ENCODE peak calls at places on chromosomes 4 and X, in four cellular contexts. K is pancreas, Y is AG04450, G is IMR-90. O is an unnamed sample.

GRCh38 chrX:130075768-130076167 is 34.5 kb downstream of the ELF4 start:
- DNase-seq in Y (no peak), G (no peak), K (no peak), O (no peak)

GRCh38 chrX:131837325-131837724 is 185.8 kb upstream of the STK26 start:
- DNase-seq in K (no peak), Y (no peak), G (no peak), O (no peak)

GRCh38 chr4:476501-476900 is 22.5 kb downstream of the ZNF721 start:
- DNase-seq in K (no peak), Y (no peak), G (peak), O (peak)

GRCh38 chrX:9537781-9538180 is 72.9 kb downstream of the TBL1X start:
- DNase-seq in Y (no peak), G (no peak), K (no peak), O (no peak)

GRCh38 chrX:15512401-15512965 is 11.9 kb downstream of the BMX start:
- DNase-seq in K (no peak), Y (no peak), G (peak), O (no peak)

GRCh38 chr4:187309456-187309855 is 585.8 kb upstream of the FAT1 start:
- DNase-seq in Y (peak), G (peak), K (no peak), O (peak)

GRCh38 chr4:138910201-138910913 is 105.2 kb upstream of the NOCT start:
- DNase-seq in Y (peak), K (peak), G (peak), O (peak)

GRCh38 chr4:41061482-41062185 is 152.7 kb downstream of the APBB2 start:
- DNase-seq in G (peak), K (no peak), Y (no peak), O (peak)

GRCh38 chr4:42282081-42282901 is 115.0 kb upstream of the SHISA3 start:
- DNase-seq in Y (peak), K (peak), G (peak), O (peak)

GRCh38 chr4:30818541-30818940 is 98.4 kb downstream of the PCDH7 start:
- DNase-seq in K (no peak), G (no peak), Y (no peak), O (no peak)

GRCh38 chr4:1598206-1598605 is 85.9 kb downstream of the FAM53A start:
- DNase-seq in G (no peak), Y (no peak), K (no peak), O (no peak)

GRCh38 chr4:86961103-86961502 is 26.3 kb downstream of the AFF1 start:
- DNase-seq in G (no peak), Y (no peak), K (no peak), O (no peak)

GRCh38 chrX:40167240-40168182 is 69.8 kb upstream of the BCOR start:
- DNase-seq in Y (no peak), G (no peak), K (peak), O (no peak)
- H3K4me3 ChIP-seq in Y (no peak), G (no peak), K (no peak), O (peak)

DNA sequence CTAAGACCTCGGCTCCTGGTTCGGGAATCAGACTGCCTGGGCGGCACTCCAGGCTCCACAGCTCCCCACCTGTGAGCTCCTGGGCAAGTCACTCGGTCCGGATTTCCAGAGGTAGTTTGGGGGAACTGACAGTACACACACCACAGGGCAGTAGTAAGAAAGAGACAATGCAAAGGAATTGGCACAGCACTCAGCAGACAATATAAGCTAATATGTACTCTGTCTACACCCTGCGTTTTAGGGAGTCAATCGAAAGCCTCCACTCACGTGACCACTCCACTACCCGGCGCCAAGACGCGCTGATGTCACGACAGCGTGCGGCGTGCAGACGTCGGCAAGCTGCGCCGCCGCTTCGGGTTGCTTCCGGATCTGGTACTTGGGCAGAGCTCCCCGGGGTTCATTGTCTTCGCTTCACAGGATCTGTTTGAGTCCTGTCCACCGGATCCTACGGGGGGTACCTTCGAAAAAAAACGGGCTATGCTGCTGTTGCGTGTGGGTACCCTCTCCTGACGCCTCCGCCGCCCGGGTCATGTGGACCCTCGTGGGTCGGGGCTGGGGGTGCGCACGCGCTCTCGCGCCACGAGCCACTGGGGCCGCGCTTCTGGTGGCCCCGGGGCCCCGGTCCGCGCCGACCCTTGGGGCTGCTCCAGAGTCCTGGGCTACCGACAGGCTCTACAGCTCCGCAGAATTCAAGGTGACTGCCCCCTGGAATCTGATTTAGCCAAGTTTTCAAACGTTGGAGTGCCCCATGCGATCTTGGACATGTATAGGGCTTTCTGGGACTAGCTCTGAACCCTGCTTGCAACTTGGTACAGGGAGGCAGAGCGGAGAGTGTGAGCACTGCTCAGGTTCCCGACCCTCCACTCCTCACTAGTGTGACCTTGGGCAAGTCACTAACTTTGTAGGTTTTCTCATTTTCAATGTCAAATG is at the start of gene GUF1:
- DNase-seq in Y (peak), K (peak), G (peak), O (peak)
- TF ChIP-seq CTCF in Y (no peak), K (no peak), G (no peak), O (no peak)

GRCh38 chr4:169031392-169031791 is 21.3 kb upstream of the CBR4 start:
- DNase-seq in K (no peak), G (no peak), Y (no peak), O (no peak)

GRCh38 chr4:169032883-169033645 is 23.0 kb upstream of the CBR4 start:
- DNase-seq in G (no peak), K (no peak), Y (no peak), O (no peak)

GRCh38 chr4:169030575-169030982 is 20.5 kb upstream of the CBR4 start:
- DNase-seq in G (peak), Y (no peak), K (no peak), O (peak)

GRCh38 chr4:169032194-169032593 is 22.1 kb upstream of the CBR4 start:
- DNase-seq in Y (no peak), K (no peak), G (no peak), O (no peak)

GRCh38 chr4:169033660-169034059 is 23.6 kb upstream of the CBR4 start:
- DNase-seq in G (no peak), Y (no peak), K (peak), O (no peak)
- H3K4me3 ChIP-seq in G (no peak), Y (no peak), K (no peak), O (no peak)

DNA sequence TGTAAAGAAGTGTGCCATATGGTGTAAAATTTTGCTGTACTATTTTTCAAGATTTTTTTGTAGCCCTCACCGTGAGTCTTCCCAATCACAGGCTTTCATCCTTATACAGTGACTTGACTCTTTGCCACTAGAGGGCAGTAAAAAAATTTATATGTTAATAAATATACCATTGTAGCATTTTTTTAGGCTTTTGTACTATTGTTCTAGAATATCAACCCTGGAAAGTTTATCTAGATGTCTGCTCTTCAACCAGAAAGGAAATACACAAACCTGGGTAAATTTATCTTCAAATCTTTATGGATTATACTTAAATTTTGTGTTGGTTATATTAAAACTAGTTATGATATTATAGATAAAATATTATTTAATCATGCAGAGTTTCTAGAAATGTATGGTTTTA is 235.3 kb downstream of the TENM3 start:
- DNase-seq in G (peak), K (no peak), Y (no peak), O (peak)
- TF ChIP-seq CTCF in G (peak), K (peak), Y (peak), O (peak)

GRCh38 chr4:144644368-144645101 is 1.4 kb upstream of the HHIP start:
- DNase-seq in Y (no peak), K (no peak), G (no peak), O (peak)

GRCh38 chr4:144646523-144647094 is 653 bp downstream of the HHIP start:
- DNase-seq in K (peak), Y (no peak), G (no peak), O (peak)

GRCh38 chr4:144645102-144645469 is 870 bp upstream of the HHIP start:
- DNase-seq in K (peak), G (no peak), Y (no peak), O (peak)

GRCh38 chr4:144647095-144647959 is 1.4 kb downstream of the HHIP start:
- DNase-seq in Y (no peak), G (peak), K (no peak), O (peak)

GRCh38 chr4:144645621-144646522 is at the start of gene HHIP:
- DNase-seq in Y (no peak), G (peak), K (peak), O (peak)
- H3K4me3 ChIP-seq in Y (peak), G (peak), K (peak), O (peak)

DNA sequence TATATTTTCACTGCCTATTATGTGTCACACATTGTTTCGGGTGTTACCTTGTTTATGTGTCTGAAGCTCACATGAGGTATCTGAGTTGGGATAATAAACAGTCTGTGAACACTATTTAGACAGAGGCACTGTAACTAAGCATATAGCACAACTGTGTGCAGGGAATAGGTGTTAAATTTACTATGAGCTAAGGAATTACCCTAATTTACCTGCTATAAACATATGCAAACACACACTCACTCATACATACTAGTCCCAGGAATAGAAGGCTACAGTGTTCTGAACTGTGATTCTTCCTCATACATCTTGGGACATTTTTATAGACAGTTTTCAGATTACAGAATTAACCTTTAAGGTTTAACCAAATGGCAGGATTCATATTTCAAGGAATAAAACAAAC is 127.6 kb upstream of the SPANXN4 start:
- DNase-seq in K (no peak), G (no peak), Y (no peak), O (no peak)
- TF ChIP-seq CTCF in K (no peak), G (no peak), Y (no peak), O (no peak)

GRCh38 chr4:159227984-159228383 is 125.1 kb downstream of the RAPGEF2 start:
- DNase-seq in Y (peak), G (peak), K (peak), O (peak)
- H3K4me3 ChIP-seq in Y (peak), G (peak), K (no peak), O (peak)

GRCh38 chr4:44931720-44932119 is 205.4 kb upstream of the GNPDA2 start:
- DNase-seq in G (no peak), K (no peak), Y (no peak), O (no peak)
- TF ChIP-seq CTCF in G (no peak), K (no peak), Y (no peak), O (no peak)

O was measured in astrocyte of the spinal cord.